ENCODE peak calls at places on chromosomes 2 and 18, in ten cellular contexts. One of them, this sample, is unnamed.

GRCh38 chr2:213202006-213202405 is 50.6 kb upstream of the IKZF2 start:
- DNase-seq in caudate nucleus: no peak
- DNase-seq in fibroblast of lung: peak; percentile 45
- DNase-seq in sigmoid colon: no peak
- DNase-seq in DMS79 treated with DMSO at 0.1 percent for 48 hours: no peak
- DNase-seq in MG63: no peak
- DNase-seq in SK-MEL-5: no peak
- DNase-seq in hypothalamus: no peak
- DNase-seq in left cardiac atrium: no peak
- DNase-seq in NCI-H69: no peak
- DNase-seq in this sample: no peak

GRCh38 chr18:55997156-55997561 is 409.2 kb upstream of the TCF4 start:
- DNase-seq in caudate nucleus: no peak
- DNase-seq in fibroblast of lung: no peak
- DNase-seq in sigmoid colon: no peak
- DNase-seq in DMS79 treated with DMSO at 0.1 percent for 48 hours: no peak
- DNase-seq in MG63: peak; percentile 10
- DNase-seq in SK-MEL-5: no peak
- DNase-seq in hypothalamus: no peak
- DNase-seq in left cardiac atrium: no peak
- DNase-seq in NCI-H69: no peak
- DNase-seq in this sample: no peak

GRCh38 chr18:49343179-49343578 is 117.3 kb downstream of the DYM start:
- DNase-seq in caudate nucleus: no peak
- DNase-seq in fibroblast of lung: no peak
- DNase-seq in sigmoid colon: no peak
- DNase-seq in DMS79 treated with DMSO at 0.1 percent for 48 hours: no peak
- DNase-seq in MG63: no peak
- DNase-seq in SK-MEL-5: peak; percentile 9
- DNase-seq in hypothalamus: no peak
- DNase-seq in left cardiac atrium: no peak
- DNase-seq in NCI-H69: no peak
- DNase-seq in this sample: no peak

GRCh38 chr2:139992078-139992477 is 1211.9 kb upstream of the NXPH2 start:
- DNase-seq in caudate nucleus: no peak
- DNase-seq in fibroblast of lung: no peak
- DNase-seq in sigmoid colon: no peak
- DNase-seq in DMS79 treated with DMSO at 0.1 percent for 48 hours: no peak
- DNase-seq in MG63: no peak
- DNase-seq in SK-MEL-5: peak; percentile 40
- DNase-seq in hypothalamus: no peak
- DNase-seq in left cardiac atrium: no peak
- DNase-seq in NCI-H69: peak; percentile 100
- DNase-seq in this sample: no peak

GRCh38 chr2:47272031-47272864 is 117.1 kb upstream of the STPG4 start:
- DNase-seq in caudate nucleus: peak; percentile 47
- DNase-seq in fibroblast of lung: peak; percentile 49
- DNase-seq in sigmoid colon: peak; percentile 77
- DNase-seq in DMS79 treated with DMSO at 0.1 percent for 48 hours: peak; percentile 31
- DNase-seq in MG63: peak; percentile 77
- DNase-seq in SK-MEL-5: peak; percentile 59
- DNase-seq in hypothalamus: peak; percentile 42
- DNase-seq in left cardiac atrium: peak; percentile 79
- DNase-seq in NCI-H69: peak; percentile 71
- DNase-seq in this sample: peak; percentile 61

GRCh38 chr2:222802502-222803196 is 58.2 kb upstream of the ACSL3 start:
- DNase-seq in caudate nucleus: no peak
- DNase-seq in fibroblast of lung: no peak
- DNase-seq in sigmoid colon: no peak
- DNase-seq in DMS79 treated with DMSO at 0.1 percent for 48 hours: no peak
- DNase-seq in MG63: no peak
- DNase-seq in SK-MEL-5: no peak
- DNase-seq in hypothalamus: no peak
- DNase-seq in left cardiac atrium: no peak
- DNase-seq in NCI-H69: no peak
- DNase-seq in this sample: no peak

GRCh38 chr2:113160248-113160647 is 13.5 kb upstream of the PSD4 start:
- DNase-seq in caudate nucleus: no peak
- DNase-seq in fibroblast of lung: no peak
- DNase-seq in sigmoid colon: no peak
- DNase-seq in DMS79 treated with DMSO at 0.1 percent for 48 hours: no peak
- DNase-seq in MG63: no peak
- DNase-seq in SK-MEL-5: no peak
- DNase-seq in hypothalamus: no peak
- DNase-seq in left cardiac atrium: no peak
- DNase-seq in NCI-H69: no peak
- DNase-seq in this sample: no peak

GRCh38 chr18:43068781-43069180 is 46.7 kb downstream of the RIT2 start:
- DNase-seq in caudate nucleus: no peak
- DNase-seq in fibroblast of lung: no peak
- DNase-seq in sigmoid colon: no peak
- DNase-seq in DMS79 treated with DMSO at 0.1 percent for 48 hours: no peak
- DNase-seq in MG63: no peak
- DNase-seq in SK-MEL-5: no peak
- DNase-seq in hypothalamus: no peak
- DNase-seq in left cardiac atrium: no peak
- DNase-seq in NCI-H69: no peak
- DNase-seq in this sample: no peak

GRCh38 chr2:27075219-27075871 is 3.1 kb upstream of the EMILIN1 start:
- DNase-seq in caudate nucleus: no peak
- DNase-seq in fibroblast of lung: peak; percentile 59
- DNase-seq in sigmoid colon: peak; percentile 83
- DNase-seq in DMS79 treated with DMSO at 0.1 percent for 48 hours: peak; percentile 32
- DNase-seq in MG63: no peak
- DNase-seq in SK-MEL-5: no peak
- DNase-seq in hypothalamus: no peak
- DNase-seq in left cardiac atrium: peak; percentile 67
- DNase-seq in NCI-H69: peak; percentile 52
- DNase-seq in this sample: no peak

GRCh38 chr18:61891874-61892273 is 933 bp downstream of the RNF152 start:
- DNase-seq in caudate nucleus: no peak
- DNase-seq in fibroblast of lung: no peak
- DNase-seq in sigmoid colon: no peak
- DNase-seq in DMS79 treated with DMSO at 0.1 percent for 48 hours: no peak
- DNase-seq in MG63: no peak
- DNase-seq in SK-MEL-5: no peak
- DNase-seq in hypothalamus: no peak
- DNase-seq in left cardiac atrium: no peak
- DNase-seq in NCI-H69: no peak
- DNase-seq in this sample: no peak

GRCh38 chr2:236599059-236599458 is 29.4 kb downstream of the ACKR3 start:
- DNase-seq in caudate nucleus: no peak
- DNase-seq in fibroblast of lung: no peak
- DNase-seq in sigmoid colon: no peak
- DNase-seq in DMS79 treated with DMSO at 0.1 percent for 48 hours: no peak
- DNase-seq in MG63: no peak
- DNase-seq in SK-MEL-5: no peak
- DNase-seq in hypothalamus: no peak
- DNase-seq in left cardiac atrium: no peak
- DNase-seq in NCI-H69: no peak
- DNase-seq in this sample: no peak

GRCh38 chr2:26582890-26583289 is 58.3 kb downstream of the CIB4 start:
- DNase-seq in caudate nucleus: no peak
- DNase-seq in fibroblast of lung: no peak
- DNase-seq in sigmoid colon: peak; percentile 37
- DNase-seq in DMS79 treated with DMSO at 0.1 percent for 48 hours: no peak
- DNase-seq in MG63: no peak
- DNase-seq in SK-MEL-5: no peak
- DNase-seq in hypothalamus: no peak
- DNase-seq in left cardiac atrium: no peak
- DNase-seq in NCI-H69: no peak
- DNase-seq in this sample: no peak

GRCh38 chr2:198203306-198203705 is 398.9 kb downstream of the PLCL1 start:
- DNase-seq in caudate nucleus: no peak
- DNase-seq in fibroblast of lung: no peak
- DNase-seq in sigmoid colon: no peak
- DNase-seq in DMS79 treated with DMSO at 0.1 percent for 48 hours: no peak
- DNase-seq in MG63: no peak
- DNase-seq in SK-MEL-5: no peak
- DNase-seq in hypothalamus: no peak
- DNase-seq in left cardiac atrium: no peak
- DNase-seq in NCI-H69: no peak
- DNase-seq in this sample: no peak

GRCh38 chr2:223100061-223100511 is 48.1 kb downstream of the KCNE4 start:
- DNase-seq in caudate nucleus: no peak
- DNase-seq in fibroblast of lung: peak; percentile 73
- DNase-seq in sigmoid colon: peak; percentile 92
- DNase-seq in DMS79 treated with DMSO at 0.1 percent for 48 hours: no peak
- DNase-seq in MG63: no peak
- DNase-seq in SK-MEL-5: no peak
- DNase-seq in hypothalamus: no peak
- DNase-seq in left cardiac atrium: peak; percentile 61
- DNase-seq in NCI-H69: no peak
- DNase-seq in this sample: no peak

GRCh38 chr18:2736823-2737222 is 81.3 kb downstream of the SMCHD1 start:
- DNase-seq in caudate nucleus: no peak
- DNase-seq in fibroblast of lung: no peak
- DNase-seq in sigmoid colon: no peak
- DNase-seq in DMS79 treated with DMSO at 0.1 percent for 48 hours: no peak
- DNase-seq in MG63: no peak
- DNase-seq in SK-MEL-5: no peak
- DNase-seq in hypothalamus: no peak
- DNase-seq in left cardiac atrium: no peak
- DNase-seq in NCI-H69: no peak
- DNase-seq in this sample: no peak

GRCh38 chr2:30255466-30256408 is 24.4 kb downstream of the LBH start:
- DNase-seq in caudate nucleus: no peak
- DNase-seq in fibroblast of lung: no peak
- DNase-seq in sigmoid colon: no peak
- DNase-seq in DMS79 treated with DMSO at 0.1 percent for 48 hours: peak; percentile 75
- DNase-seq in MG63: no peak
- DNase-seq in SK-MEL-5: no peak
- DNase-seq in hypothalamus: no peak
- DNase-seq in left cardiac atrium: no peak
- DNase-seq in NCI-H69: peak; percentile 44
- DNase-seq in this sample: no peak

GRCh38 chr2:196464311-196464710 is 175.2 kb upstream of the CCDC150 start:
- DNase-seq in caudate nucleus: no peak
- DNase-seq in fibroblast of lung: peak; percentile 27
- DNase-seq in sigmoid colon: no peak
- DNase-seq in DMS79 treated with DMSO at 0.1 percent for 48 hours: no peak
- DNase-seq in MG63: no peak
- DNase-seq in SK-MEL-5: no peak
- DNase-seq in hypothalamus: no peak
- DNase-seq in left cardiac atrium: no peak
- DNase-seq in NCI-H69: no peak
- DNase-seq in this sample: no peak

GRCh38 chr2:25586726-25587144 is 86.6 kb downstream of the DTNB start:
- DNase-seq in caudate nucleus: peak; percentile 21
- DNase-seq in fibroblast of lung: no peak
- DNase-seq in sigmoid colon: no peak
- DNase-seq in DMS79 treated with DMSO at 0.1 percent for 48 hours: no peak
- DNase-seq in MG63: no peak
- DNase-seq in SK-MEL-5: no peak
- DNase-seq in hypothalamus: no peak
- DNase-seq in left cardiac atrium: no peak
- DNase-seq in NCI-H69: no peak
- DNase-seq in this sample: no peak

GRCh38 chr2:101704046-101704466 is 6.5 kb downstream of the MAP4K4 start:
- DNase-seq in caudate nucleus: no peak
- DNase-seq in fibroblast of lung: peak; percentile 84
- DNase-seq in sigmoid colon: peak; percentile 82
- DNase-seq in DMS79 treated with DMSO at 0.1 percent for 48 hours: no peak
- DNase-seq in MG63: no peak
- DNase-seq in SK-MEL-5: peak; percentile 35
- DNase-seq in hypothalamus: no peak
- DNase-seq in left cardiac atrium: peak; percentile 46
- DNase-seq in NCI-H69: peak; percentile 29
- DNase-seq in this sample: no peak

GRCh38 chr2:6650311-6650710 is 215.4 kb downstream of the CMPK2 start:
- DNase-seq in caudate nucleus: peak; percentile 52
- DNase-seq in fibroblast of lung: no peak
- DNase-seq in sigmoid colon: no peak
- DNase-seq in DMS79 treated with DMSO at 0.1 percent for 48 hours: no peak
- DNase-seq in MG63: no peak
- DNase-seq in SK-MEL-5: no peak
- DNase-seq in hypothalamus: peak; percentile 20
- DNase-seq in left cardiac atrium: no peak
- DNase-seq in NCI-H69: no peak
- DNase-seq in this sample: no peak

GRCh38 chr2:170264522-170264860 is 86.5 kb downstream of the MYO3B start:
- DNase-seq in caudate nucleus: no peak
- DNase-seq in fibroblast of lung: no peak
- DNase-seq in sigmoid colon: no peak
- DNase-seq in DMS79 treated with DMSO at 0.1 percent for 48 hours: no peak
- DNase-seq in MG63: no peak
- DNase-seq in SK-MEL-5: no peak
- DNase-seq in hypothalamus: no peak
- DNase-seq in left cardiac atrium: no peak
- DNase-seq in NCI-H69: no peak
- DNase-seq in this sample: no peak

GRCh38 chr2:30934071-30934470 is 126.8 kb upstream of the CAPN13 start:
- DNase-seq in caudate nucleus: no peak
- DNase-seq in fibroblast of lung: no peak
- DNase-seq in sigmoid colon: no peak
- DNase-seq in DMS79 treated with DMSO at 0.1 percent for 48 hours: no peak
- DNase-seq in MG63: peak; percentile 40
- DNase-seq in SK-MEL-5: no peak
- DNase-seq in hypothalamus: no peak
- DNase-seq in left cardiac atrium: no peak
- DNase-seq in NCI-H69: no peak
- DNase-seq in this sample: no peak

GRCh38 chr2:130869441-130870160 is 32.9 kb downstream of the ARHGEF4 start:
- DNase-seq in caudate nucleus: peak; percentile 69
- DNase-seq in fibroblast of lung: no peak
- DNase-seq in sigmoid colon: no peak
- DNase-seq in DMS79 treated with DMSO at 0.1 percent for 48 hours: no peak
- DNase-seq in MG63: no peak
- DNase-seq in SK-MEL-5: no peak
- DNase-seq in hypothalamus: peak; percentile 56
- DNase-seq in left cardiac atrium: no peak
- DNase-seq in NCI-H69: no peak
- DNase-seq in this sample: no peak

GRCh38 chr2:211281430-211282073 is 725.2 kb downstream of the CPS1 start:
- DNase-seq in caudate nucleus: no peak
- DNase-seq in fibroblast of lung: no peak
- DNase-seq in sigmoid colon: no peak
- DNase-seq in DMS79 treated with DMSO at 0.1 percent for 48 hours: no peak
- DNase-seq in MG63: no peak
- DNase-seq in SK-MEL-5: no peak
- DNase-seq in hypothalamus: no peak
- DNase-seq in left cardiac atrium: no peak
- DNase-seq in NCI-H69: no peak
- DNase-seq in this sample: no peak

GRCh38 chr2:177161741-177162440 is 50.7 kb upstream of the HNRNPA3 start:
- DNase-seq in caudate nucleus: no peak
- DNase-seq in fibroblast of lung: peak; percentile 55
- DNase-seq in sigmoid colon: no peak
- DNase-seq in DMS79 treated with DMSO at 0.1 percent for 48 hours: no peak
- DNase-seq in MG63: peak; percentile 31
- DNase-seq in SK-MEL-5: peak; percentile 56
- DNase-seq in hypothalamus: no peak
- DNase-seq in left cardiac atrium: no peak
- DNase-seq in NCI-H69: peak; percentile 59
- DNase-seq in this sample: no peak